ENCODE peak calls at places on chromosomes 1 and 21, in eight cellular contexts. K is NAMALWA, T is omental fat pad, S is T-helper 9 cell, X is esophagus squamous epithelium, Q is RCC 7860, I is sigmoid colon, A is posterior cingulate gyrus. J is an unnamed sample.

GRCh38 chr1:226711976-226712778 is 26.9 kb downstream of the ITPKB start:
- DNase-seq in K (peak; percentile 46), T (no peak), S (peak; percentile 43), X (no peak), Q (no peak), I (no peak), A (no peak), J (no peak)

GRCh38 chr1:14826172-14826636 is 227.7 kb downstream of the KAZN start:
- DNase-seq in K (no peak), T (no peak), S (no peak), X (no peak), Q (no peak), I (peak; percentile 88), A (peak; percentile 16), J (no peak)

GRCh38 chr1:67888208-67888607 is 54.9 kb upstream of the GNG12 start:
- DNase-seq in K (no peak), T (no peak), S (no peak), X (no peak), Q (no peak), I (no peak), A (no peak), J (peak; percentile 69)

GRCh38 chr1:36284517-36284916 is 21.7 kb upstream of the SH3D21 start:
- DNase-seq in K (no peak), T (no peak), S (no peak), X (no peak), Q (no peak), I (no peak), A (no peak), J (no peak)

GRCh38 chr1:193183019-193183643 is 3.3 kb downstream of the B3GALT2 start:
- DNase-seq in K (peak; percentile 74), T (no peak), S (no peak), X (no peak), Q (peak; percentile 42), I (no peak), A (no peak), J (peak; percentile 73)

GRCh38 chr21:36512971-36513370 is 33.0 kb upstream of the CLDN14 start:
- DNase-seq in K (no peak), T (no peak), S (no peak), X (no peak), Q (no peak), I (no peak), A (no peak), J (no peak)

GRCh38 chr1:44620072-44620471 is 54.2 kb downstream of the TMEM53 start:
- DNase-seq in K (no peak), T (no peak), S (no peak), X (no peak), Q (peak; percentile 8), I (no peak), A (no peak), J (no peak)

GRCh38 chr1:181798191-181798926 is 263.2 kb downstream of the ZNF648 start:
- DNase-seq in K (no peak), T (no peak), S (no peak), X (no peak), Q (no peak), I (no peak), A (no peak), J (no peak)

GRCh38 chr1:41587791-41588190 is 103.3 kb upstream of the EDN2 start:
- DNase-seq in K (no peak), T (no peak), S (no peak), X (no peak), Q (no peak), I (no peak), A (no peak), J (no peak)

GRCh38 chr1:64663654-64664053 is 81.2 kb upstream of the RAVER2 start:
- DNase-seq in K (peak; percentile 48), T (no peak), S (no peak), X (no peak), Q (no peak), I (no peak), A (no peak), J (peak; percentile 17)

GRCh38 chr1:106875622-106876021 is 180.9 kb upstream of the PRMT6 start:
- DNase-seq in K (no peak), T (no peak), S (no peak), X (no peak), Q (no peak), I (no peak), A (no peak), J (no peak)

GRCh38 chr21:39714331-39714730 is 30.7 kb upstream of the IGSF5 start:
- DNase-seq in K (no peak), T (no peak), S (no peak), X (no peak), Q (no peak), I (no peak), A (no peak), J (no peak)

GRCh38 chr21:45909238-45909785 is 72.3 kb upstream of the COL6A1 start:
- DNase-seq in K (no peak), T (no peak), S (no peak), X (no peak), Q (no peak), I (no peak), A (no peak), J (no peak)

GRCh38 chr21:37626320-37626719 is 259.7 kb downstream of the DYRK1A start:
- DNase-seq in K (no peak), T (no peak), S (no peak), X (no peak), Q (no peak), I (no peak), A (no peak), J (no peak)

GRCh38 chr1:168465942-168466702 is 77.7 kb downstream of the XCL2 start:
- DNase-seq in K (no peak), T (no peak), S (no peak), X (no peak), Q (peak; percentile 58), I (peak; percentile 73), A (no peak), J (peak; percentile 89)

GRCh38 chr1:228314315-228314657 is 92.3 kb downstream of the TRIM11 start:
- DNase-seq in K (no peak), T (no peak), S (no peak), X (no peak), Q (no peak), I (no peak), A (no peak), J (no peak)

GRCh38 chr21:35475768-35476167 is 426.7 kb upstream of the RUNX1 start:
- DNase-seq in K (no peak), T (no peak), S (no peak), X (no peak), Q (no peak), I (no peak), A (no peak), J (no peak)

GRCh38 chr1:202158810-202159533 is 1.4 kb downstream of the PTPN7 start:
- DNase-seq in K (peak; percentile 68), T (no peak), S (no peak), X (no peak), Q (no peak), I (no peak), A (no peak), J (no peak)

GRCh38 chr1:199551967-199552565 is 475.4 kb upstream of the NR5A2 start:
- DNase-seq in K (peak; percentile 77), T (no peak), S (no peak), X (no peak), Q (peak; percentile 50), I (no peak), A (peak; percentile 11), J (peak; percentile 45)

GRCh38 chr1:204568576-204569206 is 52.5 kb downstream of the MDM4 start:
- DNase-seq in K (no peak), T (no peak), S (no peak), X (no peak), Q (no peak), I (no peak), A (no peak), J (no peak)

GRCh38 chr1:1308756-1309524 is 543 bp downstream of the PUSL1 start:
- DNase-seq in K (no peak), T (no peak), S (no peak), X (no peak), Q (no peak), I (peak; percentile 82), A (no peak), J (peak; percentile 40)

GRCh38 chr1:57357462-57357861 is 66.4 kb downstream of the DAB1 start:
- DNase-seq in K (no peak), T (no peak), S (no peak), X (no peak), Q (no peak), I (no peak), A (no peak), J (no peak)

GRCh38 chr1:85484716-85485115 is 19.8 kb upstream of the DDAH1 start:
- DNase-seq in K (no peak), T (no peak), S (no peak), X (no peak), Q (no peak), I (no peak), A (no peak), J (no peak)

GRCh38 chr1:210647406-210648333 is 319.0 kb downstream of the HHAT start:
- DNase-seq in K (no peak), T (no peak), S (no peak), X (no peak), Q (peak; percentile 48), I (no peak), A (no peak), J (no peak)

GRCh38 chr1:34763142-34763781 is 3.7 kb downstream of the GJB4 start:
- DNase-seq in K (no peak), T (no peak), S (no peak), X (no peak), Q (peak; percentile 83), I (no peak), A (no peak), J (no peak)

GRCh38 chr1:184504695-184505338 is 118.0 kb downstream of the C1orf21 start:
- DNase-seq in K (no peak), T (no peak), S (no peak), X (no peak), Q (no peak), I (no peak), A (no peak), J (peak; percentile 84)

GRCh38 chr1:30845891-30846290 is 62.7 kb downstream of the SDC3 start:
- DNase-seq in K (no peak), T (no peak), S (no peak), X (no peak), Q (no peak), I (no peak), A (no peak), J (peak; percentile 1)